ENCODE peak calls at places on chromosome 10, in six cellular contexts. F, O, T, M, R and Y are unnamed samples.

GRCh38 chr10:89980166-89980565 is 278.8 kb downstream of the KIF20B start:
- DNase-seq in F (no peak), O (no peak), T (no peak), M (no peak), R (no peak), Y (no peak)

GRCh38 chr10:43202224-43202656 is 64.0 kb downstream of the CSGALNACT2 start:
- DNase-seq in F (no peak), O (no peak), T (peak; percentile 45), M (no peak), R (peak; percentile 17), Y (peak; percentile 61)

GRCh38 chr10:71700735-71701368 is 18.7 kb downstream of the C10orf105 start:
- DNase-seq in F (no peak), O (no peak), T (no peak), M (no peak), R (no peak), Y (no peak)

GRCh38 chr10:116106611-116107010 is 166.4 kb downstream of the GFRA1 start:
- DNase-seq in F (no peak), O (no peak), T (no peak), M (no peak), R (no peak), Y (no peak)

GRCh38 chr10:91227576-91227975 is 7.1 kb downstream of the PCGF5 start:
- DNase-seq in F (no peak), O (no peak), T (no peak), M (no peak), R (no peak), Y (no peak)

GRCh38 chr10:42242135-42242805 is 396.1 kb downstream of the ZNF33B start:
- DNase-seq in F (no peak), O (no peak), T (no peak), M (no peak), R (no peak), Y (no peak)

GRCh38 chr10:17229016-17229716 is 1.1 kb downstream of the VIM start:
- DNase-seq in F (peak; percentile 71), O (peak; percentile 89), T (peak; percentile 84), M (peak; percentile 76), R (peak; percentile 91), Y (peak; percentile 88)

GRCh38 chr10:26438534-26439269 is 561 bp downstream of the APBB1IP start:
- DNase-seq in F (peak; percentile 42), O (no peak), T (no peak), M (no peak), R (no peak), Y (peak; percentile 43)

GRCh38 chr10:113018034-113018433 is 68.0 kb downstream of the TCF7L2 start:
- DNase-seq in F (no peak), O (no peak), T (no peak), M (no peak), R (no peak), Y (no peak)

GRCh38 chr10:644076-644942 is 45.2 kb downstream of the DIP2C start:
- DNase-seq in F (no peak), O (no peak), T (no peak), M (no peak), R (no peak), Y (no peak)

GRCh38 chr10:17617031-17617911 is at the start of gene HACD1:
- DNase-seq in F (no peak), O (peak; percentile 75), T (peak; percentile 62), M (peak; percentile 79), R (peak; percentile 74), Y (peak; percentile 81)

GRCh38 chr10:114869500-114869899 is 47.9 kb downstream of the FHIP2A start:
- DNase-seq in F (no peak), O (peak; percentile 87), T (no peak), M (peak; percentile 64), R (peak; percentile 92), Y (no peak)

GRCh38 chr10:42367532-42368230 is 270.7 kb downstream of the ZNF33B start:
- DNase-seq in F (no peak), O (peak; percentile 16), T (no peak), M (peak; percentile 94), R (peak; percentile 99), Y (peak; percentile 86)

GRCh38 chr10:12973149-12973718 is 28.3 kb downstream of the CCDC3 start:
- DNase-seq in F (no peak), O (no peak), T (no peak), M (no peak), R (no peak), Y (no peak)

GRCh38 chr10:116596062-116596461 is 5.3 kb downstream of the PNLIPRP1 start:
- DNase-seq in F (no peak), O (no peak), T (no peak), M (no peak), R (no peak), Y (no peak)

GRCh38 chr10:133129854-133130495 is 30.0 kb upstream of the KNDC1 start:
- DNase-seq in F (no peak), O (no peak), T (no peak), M (no peak), R (no peak), Y (no peak)

GRCh38 chr10:7788640-7789335 is 811 bp downstream of the ATP5F1C start:
- DNase-seq in F (no peak), O (peak; percentile 26), T (peak; percentile 4), M (peak; percentile 39), R (peak; percentile 56), Y (no peak)

GRCh38 chr10:91901784-91902677 is 7.3 kb downstream of the FGFBP3 start:
- DNase-seq in F (no peak), O (peak; percentile 97), T (no peak), M (peak; percentile 92), R (peak; percentile 96), Y (no peak)

GRCh38 chr10:83753490-83753889 is 385.8 kb upstream of the GHITM start:
- DNase-seq in F (no peak), O (no peak), T (no peak), M (no peak), R (no peak), Y (no peak)

GRCh38 chr10:77641344-77641743 is 3.7 kb upstream of the KCNMA1 start:
- DNase-seq in F (no peak), O (no peak), T (no peak), M (no peak), R (no peak), Y (no peak)

GRCh38 chr10:8301831-8302230 is 247.3 kb downstream of the GATA3 start:
- DNase-seq in F (no peak), O (no peak), T (no peak), M (peak; percentile 14), R (no peak), Y (no peak)

GRCh38 chr10:11682896-11683295 is 59.3 kb upstream of the ECHDC3 start:
- DNase-seq in F (no peak), O (no peak), T (no peak), M (no peak), R (peak; percentile 26), Y (no peak)

GRCh38 chr10:46311501-46311951 is 24.7 kb downstream of the ANTXRL start:
- DNase-seq in F (no peak), O (no peak), T (no peak), M (no peak), R (no peak), Y (no peak)

DNA sequence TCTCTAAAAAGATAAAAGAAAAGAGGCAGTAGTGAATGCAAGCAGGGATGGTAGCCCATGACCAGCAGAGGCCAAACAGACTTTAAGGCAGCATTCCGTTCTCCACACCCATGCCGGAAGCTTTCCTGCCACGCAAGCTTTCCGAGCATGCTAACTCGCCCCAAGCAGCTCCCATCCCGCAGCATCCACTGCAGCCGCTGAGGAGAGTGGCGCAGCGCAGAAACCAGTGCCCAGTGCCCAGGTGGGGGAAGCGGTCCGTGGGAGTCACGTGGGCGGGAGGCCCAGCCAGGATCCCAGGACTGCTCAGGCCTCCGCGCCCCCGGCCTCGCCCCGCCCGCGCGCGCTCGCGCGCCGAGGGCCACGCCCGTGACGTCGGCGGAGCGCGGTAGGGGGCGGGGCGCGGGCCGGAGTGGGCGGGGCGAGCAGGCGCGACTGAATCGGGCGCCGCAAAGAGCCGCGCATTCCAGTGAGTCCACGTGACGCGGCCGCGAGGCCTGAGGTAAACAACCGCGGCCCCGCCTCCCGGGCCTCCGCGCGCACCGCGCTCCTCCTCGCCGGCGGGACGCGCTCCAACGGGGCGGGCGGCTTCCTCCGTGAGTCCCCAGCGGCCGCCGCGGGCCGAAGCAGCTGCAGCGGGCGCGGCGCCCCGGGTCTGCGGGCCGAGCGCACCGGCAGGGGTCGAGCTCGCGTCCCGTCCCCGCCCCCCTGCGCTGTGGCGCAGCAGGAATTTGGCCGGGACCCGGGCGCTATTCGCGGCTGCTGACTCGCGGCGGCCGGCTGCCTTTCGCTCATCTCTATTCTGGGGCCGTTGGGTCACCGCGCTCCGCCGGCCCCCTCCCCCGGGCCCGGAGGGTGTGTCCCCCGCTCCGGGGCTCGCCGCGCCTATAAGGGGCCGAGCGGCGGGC is at the start of gene OTUD1:
- DNase-seq in F (peak; percentile 87), O (peak; percentile 91), T (peak; percentile 90), M (peak; percentile 89), R (peak; percentile 95), Y (peak; percentile 93)
- TF ChIP-seq CTCF in F (no peak), O (peak; percentile 4), T (peak; percentile 36), M (no peak), R (peak; percentile 22), Y (no peak)

DNA sequence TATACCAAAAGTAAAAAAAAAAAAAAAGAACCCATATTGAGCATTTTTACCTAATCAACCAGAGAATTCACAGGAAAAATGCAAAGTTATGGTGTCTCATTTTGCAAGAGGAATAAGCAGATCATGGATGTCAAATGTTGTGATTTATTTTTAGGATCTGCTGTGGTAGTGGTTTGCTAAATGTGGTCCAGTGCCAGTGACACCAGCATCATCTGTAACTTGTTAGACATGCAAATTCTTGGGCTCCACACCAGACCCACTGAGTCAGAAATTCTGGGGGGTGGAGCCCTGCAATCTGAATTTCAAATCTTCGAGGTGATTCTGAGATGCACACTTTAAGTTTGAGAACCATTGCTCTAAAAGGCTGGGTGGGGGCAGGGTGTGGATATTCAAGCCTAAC is 30.1 kb upstream of the ZEB1 start:
- DNase-seq in F (no peak), O (peak; percentile 5), T (no peak), M (no peak), R (no peak), Y (no peak)
- TF ChIP-seq CTCF in F (no peak), O (no peak), T (no peak), M (no peak), R (no peak), Y (no peak)

GRCh38 chr10:48195803-48196202 is 78.7 kb downstream of the FRMPD2 start:
- DNase-seq in F (no peak), O (no peak), T (no peak), M (no peak), R (no peak), Y (no peak)
- TF ChIP-seq CTCF in F (no peak), O (no peak), T (no peak), M (no peak), R (no peak), Y (no peak)

DNA sequence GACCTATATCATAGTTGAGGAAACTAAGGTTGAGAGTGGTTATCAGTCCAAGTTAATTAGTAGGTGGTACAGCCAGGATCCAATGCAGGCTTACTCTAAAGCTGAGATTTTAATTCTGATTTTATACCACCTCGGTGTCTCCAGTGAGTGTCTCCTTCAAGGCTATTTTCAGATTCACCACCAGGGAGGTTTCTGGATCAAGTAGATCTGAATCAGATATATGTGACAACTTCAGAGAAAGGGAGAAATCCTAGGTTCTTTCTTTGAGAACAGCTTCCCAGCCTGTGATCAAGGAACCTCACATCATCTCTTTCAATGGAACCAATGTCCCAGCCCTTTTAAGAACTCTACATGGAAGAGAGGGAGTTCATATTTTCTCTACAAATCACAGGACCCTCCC is 429.2 kb downstream of the SORCS3 start:
- DNase-seq in F (no peak), O (no peak), T (no peak), M (no peak), R (no peak), Y (no peak)
- TF ChIP-seq CTCF in F (no peak), O (no peak), T (no peak), M (no peak), R (no peak), Y (no peak)

GRCh38 chr10:103474077-103474476 is 5.0 kb downstream of the CALHM3 start:
- DNase-seq in F (no peak), O (no peak), T (no peak), M (no peak), R (no peak), Y (no peak)
- TF ChIP-seq CTCF in F (no peak), O (no peak), T (no peak), M (no peak), R (no peak), Y (no peak)